ENCODE peak calls at places on chromosomes 12 and 14, in nine cellular contexts. N is tibial artery; G is HuH-7; V is stomach; Y is right atrium auricular region; F is fibroblast of lung; X is stimulated activated CD4-positive, alpha-beta T cell treated with anti-CD3 and anti-CD28 coated beads, Interleukin-15, amount 100 ng/mL, for 1 hour; I is nucleus accumbens; U is T-cell. T is an unnamed sample.

GRCh38 chr12:78898416-78898815 is 33.8 kb downstream of the SYT1 start:
- DNase-seq in G (no peak), I (no peak), X (no peak), V (no peak), F (peak), N (no peak), Y (no peak), U (no peak), T (no peak)

GRCh38 chr12:130478786-130479185 is 141.1 kb downstream of the PIWIL1 start:
- DNase-seq in V (no peak), X (no peak), U (no peak), Y (no peak), I (no peak), F (no peak), G (no peak), N (no peak), T (no peak)

GRCh38 chr12:50458606-50459005 is 46.2 kb upstream of the DIP2B start:
- DNase-seq in G (no peak), U (no peak), Y (no peak), X (no peak), F (peak), I (no peak), N (no peak), V (no peak), T (no peak)

GRCh38 chr14:69260979-69261605 is 1.1 kb downstream of the GALNT16 start:
- DNase-seq in V (peak), Y (no peak), I (no peak), F (no peak), U (peak), N (peak), G (peak), X (peak), T (no peak)

GRCh38 chr12:8949525-8950286 is at the start of gene M6PR:
- DNase-seq in G (peak), Y (peak), X (peak), I (peak), V (peak), F (peak), U (peak), N (peak), T (peak)

GRCh38 chr12:57096099-57096572 is 7.2 kb downstream of the NAB2 start:
- DNase-seq in X (no peak), Y (no peak), G (no peak), U (no peak), V (no peak), N (no peak), F (no peak), I (no peak), T (no peak)

GRCh38 chr12:66423290-66423689 is 121.0 kb downstream of the HELB start:
- DNase-seq in N (no peak), I (no peak), G (no peak), F (no peak), X (no peak), U (no peak), V (no peak), Y (no peak), T (no peak)

GRCh38 chr12:85575115-85576096 is 260.8 kb downstream of the RASSF9 start:
- DNase-seq in X (no peak), G (peak), U (no peak), Y (no peak), I (no peak), F (peak), V (peak), N (no peak), T (no peak)

GRCh38 chr12:120962487-120963054 is 15.8 kb upstream of the HNF1A start:
- DNase-seq in Y (no peak), I (no peak), X (no peak), F (no peak), V (no peak), U (no peak), N (no peak), G (no peak), T (no peak)

GRCh38 chr12:131735153-131735456 is 24.2 kb downstream of the SFSWAP start:
- DNase-seq in U (no peak), N (no peak), Y (no peak), F (no peak), V (no peak), I (no peak), G (no peak), X (no peak), T (no peak)

GRCh38 chr14:81402123-81402495 is 2.0 kb upstream of the STON2 start:
- DNase-seq in F (peak), N (no peak), Y (no peak), I (no peak), U (no peak), X (no peak), G (no peak), V (no peak), T (no peak)

GRCh38 chr12:25585021-25585523 is 32.0 kb upstream of the LMNTD1 start:
- DNase-seq in V (no peak), Y (peak), I (no peak), U (no peak), X (no peak), N (no peak), G (no peak), F (peak), T (no peak)

GRCh38 chr14:105945891-105946290 is 419.5 kb downstream of the TMEM121 start:
- DNase-seq in I (no peak), Y (peak), X (no peak), N (no peak), G (no peak), V (no peak), F (no peak), U (peak), T (no peak)

GRCh38 chr12:818733-819132 is 66.4 kb downstream of the WNK1 start:
- DNase-seq in Y (no peak), I (no peak), G (no peak), X (no peak), N (no peak), V (no peak), F (peak), U (no peak), T (no peak)

GRCh38 chr12:105852958-105853357 is 285.8 kb downstream of the NUAK1 start:
- DNase-seq in G (no peak), V (no peak), U (no peak), N (no peak), X (no peak), Y (peak), I (no peak), F (no peak), T (no peak)

GRCh38 chr12:43676183-43676813 is 82.3 kb downstream of the PUS7L start:
- DNase-seq in F (no peak), G (peak), U (no peak), N (no peak), Y (no peak), X (no peak), V (no peak), I (no peak), T (no peak)

GRCh38 chr12:111758120-111758561 is 8.6 kb upstream of the ALDH2 start:
- DNase-seq in V (peak), F (no peak), G (no peak), N (no peak), U (no peak), I (no peak), X (no peak), Y (peak), T (no peak)

GRCh38 chr12:131095826-131096680 is 142.3 kb downstream of the ADGRD1 start:
- DNase-seq in G (no peak), V (no peak), X (no peak), N (no peak), F (no peak), I (no peak), U (no peak), Y (no peak), T (no peak)

GRCh38 chr14:92154283-92154942 is 32.6 kb downstream of the CPSF2 start:
- DNase-seq in X (no peak), V (no peak), U (no peak), G (no peak), I (no peak), N (no peak), F (peak), Y (no peak), T (no peak)

GRCh38 chr14:71856199-71856919 is 75.9 kb upstream of the RGS6 start:
- DNase-seq in N (no peak), F (no peak), V (no peak), G (no peak), I (no peak), Y (no peak), X (no peak), U (no peak), T (no peak)

GRCh38 chr12:96054262-96054645 is 18.9 kb upstream of the LTA4H start:
- DNase-seq in F (no peak), N (no peak), V (no peak), G (no peak), Y (no peak), U (no peak), X (no peak), I (no peak), T (no peak)

GRCh38 chr12:12975322-12976077 is 23.5 kb upstream of the GPRC5D start:
- DNase-seq in I (peak), N (peak), G (peak), F (peak), Y (no peak), V (peak), X (no peak), U (no peak), T (no peak)

GRCh38 chr14:94341654-94342333 is 18.7 kb upstream of the SERPINA6 start:
- DNase-seq in N (no peak), Y (peak), I (no peak), V (no peak), F (peak), U (no peak), G (no peak), X (no peak), T (no peak)

GRCh38 chr12:88468546-88468945 is 111.7 kb downstream of the KITLG start:
- DNase-seq in X (no peak), Y (no peak), U (no peak), N (no peak), I (no peak), V (no peak), F (peak), G (no peak), T (no peak)

GRCh38 chr14:68345738-68346137 is 447.1 kb downstream of the ZFP36L1 start:
- DNase-seq in I (no peak), F (peak), G (no peak), X (no peak), N (no peak), U (no peak), Y (no peak), V (no peak), T (no peak)

GRCh38 chr14:100304825-100305445 is 1.3 kb downstream of the SLC25A29 start:
- DNase-seq in Y (peak), I (no peak), U (peak), V (peak), X (no peak), G (peak), N (no peak), F (peak), T (no peak)

GRCh38 chr14:70013269-70013873 is 134.2 kb downstream of the SMOC1 start:
- DNase-seq in X (no peak), V (peak), F (no peak), G (peak), Y (no peak), I (peak), U (no peak), N (no peak), T (no peak)

GRCh38 chr14:51448831-51449665 is 202.7 kb upstream of the FRMD6 start:
- DNase-seq in F (peak), I (no peak), G (no peak), N (no peak), X (no peak), V (no peak), U (no peak), Y (no peak), T (no peak)

GRCh38 chr14:27123162-27123561 is 525.3 kb upstream of the NOVA1 start:
- DNase-seq in I (no peak), X (no peak), U (no peak), G (no peak), N (no peak), F (no peak), V (no peak), Y (no peak), T (no peak)

GRCh38 chr14:50260511-50260910 is 29.1 kb upstream of the SOS2 start:
- DNase-seq in V (no peak), I (no peak), N (no peak), U (no peak), Y (no peak), G (peak), X (no peak), F (peak), T (no peak)

GRCh38 chr12:54363610-54364009 is 676 bp downstream of the GPR84 start:
- DNase-seq in I (no peak), F (no peak), N (no peak), X (no peak), U (no peak), V (no peak), G (no peak), Y (no peak), T (no peak)

GRCh38 chr14:100467939-100468338 is 119.3 kb downstream of the BEGAIN start:
- DNase-seq in F (no peak), Y (peak), X (no peak), V (no peak), U (no peak), N (no peak), I (no peak), G (no peak), T (no peak)

GRCh38 chr14:89807151-89807550 is 147.4 kb downstream of the EFCAB11 start:
- DNase-seq in V (no peak), Y (no peak), U (no peak), I (no peak), G (no peak), X (no peak), F (no peak), N (no peak), T (no peak)

GRCh38 chr14:92709340-92710000 is 39.0 kb downstream of the LGMN start:
- DNase-seq in X (no peak), I (no peak), U (no peak), V (no peak), Y (no peak), G (no peak), N (no peak), F (no peak), T (no peak)

GRCh38 chr14:100711493-100711892 is 15.2 kb upstream of the DLK1 start:
- DNase-seq in V (no peak), Y (no peak), U (no peak), F (no peak), N (no peak), G (no peak), I (no peak), X (no peak), T (no peak)

GRCh38 chr12:120599672-120600537 is 18.7 kb upstream of the POP5 start:
- DNase-seq in G (no peak), F (no peak), U (no peak), X (no peak), N (no peak), Y (no peak), V (no peak), I (no peak), T (no peak)

T was measured in central memory CD8-positive, alpha-beta T cell.